ENCODE peak calls at places on chromosome 20, in four cellular contexts. F is aorta, E is A549, Z is skeletal muscle cell. C is an unnamed sample.

GRCh38 chr20:38230957-38231785 is 29.4 kb downstream of the KIAA1755 start:
- DNase-seq in E (no peak), Z (no peak), F (no peak), C (no peak)

GRCh38 chr20:3092611-3093379 is 8.3 kb upstream of the AVP start:
- DNase-seq in Z (no peak), F (no peak), E (no peak), C (no peak)

GRCh38 chr20:53216856-53217576 is 244.9 kb downstream of the TSHZ2 start:
- DNase-seq in E (peak), F (peak), Z (no peak), C (peak)

GRCh38 chr20:8133816-8134451 is 1.9 kb downstream of the PLCB1 start:
- DNase-seq in Z (no peak), E (no peak), F (no peak), C (no peak)

GRCh38 chr20:33209789-33210188 is 7.4 kb upstream of the BPIFA3 start:
- DNase-seq in F (peak), E (peak), Z (peak), C (peak)

GRCh38 chr20:64244870-64245603 is 10.5 kb upstream of the PCMTD2 start:
- DNase-seq in Z (no peak), E (no peak), F (peak), C (no peak)

GRCh38 chr20:32969356-32970114 is 34.7 kb downstream of the SUN5 start:
- DNase-seq in E (no peak), F (no peak), Z (no peak), C (no peak)

GRCh38 chr20:10853176-10853575 is 179.4 kb upstream of the JAG1 start:
- DNase-seq in Z (no peak), F (no peak), E (no peak), C (no peak)

GRCh38 chr20:54113553-54113952 is 43.2 kb upstream of the BCAS1 start:
- DNase-seq in E (no peak), Z (no peak), F (no peak), C (no peak)

GRCh38 chr20:25733903-25734302 is 37.2 kb upstream of the ZNF337 start:
- DNase-seq in Z (no peak), E (no peak), F (no peak), C (no peak)

GRCh38 chr20:63735859-63736718 is at the start of gene LIME1:
- DNase-seq in Z (no peak), F (peak), E (no peak), C (peak)

GRCh38 chr20:12965212-12965879 is 43.4 kb upstream of the SPTLC3 start:
- DNase-seq in Z (peak), F (no peak), E (no peak), C (no peak)

GRCh38 chr20:1687053-1687452 is 29.5 kb upstream of the SIRPG start:
- DNase-seq in E (no peak), Z (no peak), F (no peak), C (no peak)

GRCh38 chr20:4165984-4166725 is 150.8 kb upstream of the RNF24 start:
- DNase-seq in Z (no peak), F (no peak), E (no peak), C (no peak)

GRCh38 chr20:40230486-40230885 is 458.6 kb downstream of the MAFB start:
- DNase-seq in Z (no peak), E (no peak), F (no peak), C (no peak)

GRCh38 chr20:5785146-5785545 is 34.9 kb downstream of the SHLD1 start:
- DNase-seq in F (no peak), E (no peak), Z (no peak), C (no peak)
- H3K4me3 ChIP-seq in F (no peak), E (no peak), Z (no peak), C (no peak)

DNA sequence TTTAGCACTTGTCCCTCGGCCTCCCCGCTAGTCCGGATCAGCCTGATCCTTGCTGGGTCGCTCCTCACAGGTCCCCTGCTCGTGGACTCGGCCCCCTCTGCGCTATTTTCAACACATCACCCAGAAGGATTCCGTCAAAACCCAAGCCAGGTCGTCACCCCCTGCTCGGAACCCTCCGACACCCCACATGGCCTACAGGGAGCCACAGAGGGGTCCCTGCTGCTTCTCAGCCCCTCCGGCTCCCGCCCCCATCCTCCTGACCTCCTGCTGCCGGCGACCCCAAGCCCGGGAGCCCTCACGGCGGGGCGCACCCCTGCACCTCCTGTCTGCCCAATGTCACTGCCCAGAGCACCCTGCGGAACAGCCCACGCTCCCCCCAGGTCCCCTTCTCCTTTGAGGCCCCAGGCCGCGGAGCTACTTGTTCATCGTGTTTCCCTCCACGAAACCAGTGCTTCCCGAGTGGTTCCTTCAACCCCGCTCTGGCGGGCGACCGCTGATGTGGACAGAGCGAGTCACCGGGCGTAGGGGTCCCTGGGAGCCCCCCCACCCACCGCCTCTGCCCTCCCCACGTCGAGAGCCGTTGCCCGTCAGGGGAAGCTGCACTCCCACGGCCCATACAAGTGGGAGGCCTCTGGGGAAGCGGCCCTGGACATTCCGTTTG is 638 bp upstream of the MYL9 start:
- DNase-seq in Z (peak), F (peak), E (no peak), C (no peak)
- H3K4me3 ChIP-seq in Z (peak), F (peak), E (no peak), C (peak)

GRCh38 chr20:43190332-43190953 is 737 bp upstream of the PTPRT start:
- DNase-seq in E (no peak), Z (no peak), F (no peak), C (no peak)

GRCh38 chr20:43187476-43188233 is 2.1 kb downstream of the PTPRT start:
- DNase-seq in Z (peak), E (peak), F (peak), C (peak)

GRCh38 chr20:43189614-43190331 is at the start of gene PTPRT:
- DNase-seq in E (no peak), Z (no peak), F (no peak), C (no peak)

GRCh38 chr20:43188234-43188653 is 1.5 kb downstream of the PTPRT start:
- DNase-seq in E (no peak), F (no peak), Z (no peak), C (no peak)

DNA sequence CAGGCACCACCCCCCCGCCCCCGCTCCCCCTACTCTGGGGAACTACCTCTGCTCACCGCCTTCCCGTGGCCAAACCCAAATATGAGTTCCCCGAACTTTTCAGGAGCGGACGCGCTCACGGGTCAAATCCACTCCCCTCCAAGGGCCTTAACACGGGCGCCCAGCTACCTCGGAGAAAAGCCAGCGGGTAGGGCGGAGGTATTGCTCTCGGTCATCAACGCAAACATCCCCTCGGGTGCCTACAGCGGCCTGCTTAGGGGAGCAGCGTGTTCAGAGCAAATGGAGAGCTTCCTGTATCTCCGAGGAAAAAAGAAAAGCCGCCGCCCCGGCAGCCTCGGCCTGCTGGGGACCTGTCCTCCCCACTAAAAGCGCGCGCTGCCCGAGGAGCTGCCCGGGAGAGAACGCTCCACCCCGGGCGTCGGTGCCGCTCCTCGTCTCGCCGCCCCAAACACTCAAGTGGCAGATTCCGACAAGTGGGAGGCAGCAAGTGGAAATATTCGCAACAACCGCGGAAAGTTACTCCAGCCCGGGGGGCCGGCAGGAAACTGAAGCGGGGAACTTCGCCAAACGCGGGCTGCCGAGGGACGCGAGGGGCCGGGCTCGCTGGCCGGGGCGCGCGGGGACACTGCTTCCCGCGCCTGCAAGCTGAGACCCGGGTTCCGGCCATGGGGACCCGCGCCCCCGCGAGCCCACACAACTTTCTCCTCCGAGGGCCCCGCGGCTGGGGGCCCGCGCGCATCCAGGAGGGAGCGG is 669 bp downstream of the PTPRT start:
- DNase-seq in F (no peak), E (no peak), Z (no peak), C (no peak)
- H3K4me3 ChIP-seq in F (no peak), E (no peak), Z (no peak), C (no peak)

DNA sequence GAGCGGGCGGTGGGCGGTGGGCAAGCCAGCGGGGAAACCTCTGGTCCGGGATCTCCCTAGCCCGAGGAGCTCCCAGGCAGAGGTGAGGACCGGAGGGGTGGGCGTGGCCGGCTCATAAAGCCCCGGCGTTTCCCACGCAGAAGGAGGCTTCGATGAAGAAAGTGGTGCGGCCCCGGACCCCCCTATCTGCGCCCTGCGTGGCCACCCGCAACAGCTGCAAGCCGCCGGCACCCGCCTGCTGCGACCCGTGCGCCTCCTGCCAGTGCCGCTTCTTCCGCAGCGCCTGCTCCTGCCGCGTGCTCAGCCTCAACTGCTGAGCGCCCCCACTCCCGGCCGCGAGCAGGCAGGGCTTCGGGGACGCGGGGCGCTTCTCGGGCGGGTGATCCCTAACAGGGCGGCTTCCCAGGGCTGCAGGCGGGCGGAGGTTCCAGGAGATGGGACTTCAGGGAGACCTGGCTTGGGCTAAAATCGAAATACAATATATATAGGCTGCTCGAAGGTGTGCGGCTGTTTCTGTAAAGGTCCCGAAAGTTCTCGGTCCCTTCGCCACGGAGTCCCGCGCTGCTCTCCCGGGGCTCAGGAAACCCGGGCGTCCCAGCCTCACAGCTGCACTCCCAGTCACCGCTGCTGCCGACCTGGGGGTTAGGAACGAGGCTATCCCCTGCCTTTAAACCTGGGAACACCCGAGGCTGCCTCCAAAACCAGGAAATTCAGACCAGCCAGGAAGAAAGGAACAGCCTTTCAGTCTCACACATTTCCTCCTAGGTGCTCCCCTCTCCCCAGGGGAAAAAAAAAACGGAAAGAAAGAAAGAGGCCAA is 27.8 kb downstream of the ASIP start:
- DNase-seq in F (peak), Z (no peak), E (no peak), C (peak)
- H3K4me3 ChIP-seq in F (no peak), Z (peak), E (no peak), C (peak)

GRCh38 chr20:34872604-34873224 is at the start of gene GGT7:
- DNase-seq in E (peak), Z (no peak), F (peak), C (peak)
- H3K4me3 ChIP-seq in E (peak), Z (peak), F (peak), C (peak)

GRCh38 chr20:50762435-50763201 is 31.2 kb downstream of the PARD6B start:
- DNase-seq in F (peak), Z (no peak), E (peak), C (peak)
- H3K4me3 ChIP-seq in F (no peak), Z (no peak), E (peak), C (no peak)

DNA sequence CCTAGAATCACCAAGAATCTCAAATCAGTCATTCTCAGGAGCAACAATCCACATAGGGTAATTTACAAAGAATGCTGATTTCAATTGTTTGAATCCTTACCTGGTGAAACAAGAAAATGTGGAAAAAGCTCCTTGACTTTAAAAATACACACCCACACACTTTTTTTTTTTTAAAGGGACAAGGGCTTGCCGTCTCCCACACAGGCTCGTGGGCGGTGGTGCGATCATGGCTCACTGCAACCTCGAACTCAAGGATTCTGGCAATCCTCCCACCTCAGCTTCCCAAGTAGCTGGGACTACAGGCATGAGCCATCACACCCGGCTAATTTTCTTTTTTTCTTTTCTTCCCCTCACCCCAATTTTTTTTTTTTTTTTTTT is 30.7 kb downstream of the PARD6B start:
- DNase-seq in F (no peak), Z (no peak), E (no peak), C (no peak)
- H3K4me3 ChIP-seq in F (no peak), Z (no peak), E (peak), C (no peak)

C was measured in right lobe of liver.